ENCODE peak calls at places on chromosome 21, in four cellular contexts. P is mammary epithelial cell, S is colonic mucosa, R is OCI-LY7. I is an unnamed sample.

GRCh38 chr21:38561613-38562012 is 63.3 kb upstream of the ERG start:
- DNase-seq in P (no peak), S (no peak), R (no peak), I (no peak)

GRCh38 chr21:43341349-43342163 is 85.4 kb downstream of the SIK1 start:
- DNase-seq in P (no peak), S (no peak), R (no peak), I (no peak)

GRCh38 chr21:32666258-32666657 is 54.1 kb upstream of the CFAP298 start:
- DNase-seq in P (no peak), S (no peak), R (no peak), I (peak; percentile 20)

GRCh38 chr21:28336299-28336698 is 656.4 kb downstream of the LTN1 start:
- DNase-seq in P (peak; percentile 29), S (no peak), R (peak; percentile 43), I (peak; percentile 88)

GRCh38 chr21:41622831-41623548 is 115.0 kb upstream of the TMPRSS2 start:
- DNase-seq in P (no peak), S (no peak), R (no peak), I (no peak)

GRCh38 chr21:32257952-32258785 is 20.7 kb downstream of the MIS18A start:
- DNase-seq in P (peak; percentile 68), S (peak; percentile 67), R (peak; percentile 62), I (peak; percentile 93)

GRCh38 chr21:39184050-39184980 is 1.1 kb upstream of the PSMG1 start:
- DNase-seq in P (no peak), S (no peak), R (peak; percentile 37), I (peak; percentile 41)

GRCh38 chr21:17793675-17794123 is 25.5 kb downstream of the C21orf91 start:
- DNase-seq in P (no peak), S (no peak), R (peak; percentile 16), I (peak; percentile 47)

GRCh38 chr21:27423906-27424595 is 457.2 kb upstream of the ADAMTS5 start:
- DNase-seq in P (peak; percentile 46), S (no peak), R (no peak), I (peak; percentile 38)

GRCh38 chr21:24897883-24898282 is 709.4 kb downstream of the MRPL39 start:
- DNase-seq in P (no peak), S (no peak), R (no peak), I (no peak)

GRCh38 chr21:31952828-31953227 is 80.0 kb downstream of the HUNK start:
- DNase-seq in P (no peak), S (no peak), R (no peak), I (peak; percentile 78)

GRCh38 chr21:41974752-41975053 is 20.9 kb upstream of the C2CD2 start:
- DNase-seq in P (no peak), S (peak; percentile 11), R (no peak), I (no peak)

GRCh38 chr21:44199448-44199847 is 41.3 kb downstream of the ICOSLG start:
- DNase-seq in P (no peak), S (no peak), R (peak; percentile 37), I (no peak)

GRCh38 chr21:42654179-42654912 is 925 bp downstream of the PDE9A start:
- DNase-seq in P (peak; percentile 26), S (peak; percentile 43), R (peak; percentile 89), I (no peak)

GRCh38 chr21:39057121-39057520 is 126.1 kb downstream of the PSMG1 start:
- DNase-seq in P (no peak), S (no peak), R (no peak), I (no peak)

GRCh38 chr21:31986035-31986856 is 113.4 kb downstream of the HUNK start:
- DNase-seq in P (no peak), S (no peak), R (no peak), I (no peak)

GRCh38 chr21:25005388-25005787 is 601.9 kb downstream of the MRPL39 start:
- DNase-seq in P (no peak), S (no peak), R (no peak), I (no peak)

GRCh38 chr21:16419188-16419874 is 689.5 kb downstream of the USP25 start:
- DNase-seq in P (peak; percentile 50), S (peak; percentile 30), R (no peak), I (peak; percentile 61)

GRCh38 chr21:38506606-38507331 is 8.5 kb upstream of the ERG start:
- DNase-seq in P (no peak), S (peak; percentile 74), R (no peak), I (no peak)

GRCh38 chr21:28393279-28393678 is 599.4 kb downstream of the LTN1 start:
- DNase-seq in P (peak; percentile 81), S (peak; percentile 71), R (no peak), I (no peak)

GRCh38 chr21:34911360-34911759 is 137.7 kb downstream of the RUNX1 start:
- DNase-seq in P (no peak), S (no peak), R (no peak), I (no peak)

GRCh38 chr21:14073615-14074014 is 137.1 kb downstream of the LIPI start:
- DNase-seq in P (no peak), S (no peak), R (no peak), I (no peak)

GRCh38 chr21:39149008-39149407 is 34.2 kb downstream of the PSMG1 start:
- DNase-seq in P (no peak), S (no peak), R (no peak), I (no peak)

GRCh38 chr21:42245348-42246185 is 26.6 kb downstream of the ABCG1 start:
- DNase-seq in P (no peak), S (no peak), R (no peak), I (no peak)

GRCh38 chr21:43880111-43880985 is 15.3 kb downstream of the AGPAT3 start:
- DNase-seq in P (peak; percentile 42), S (no peak), R (no peak), I (peak; percentile 21)

GRCh38 chr21:27528697-27529096 is 561.8 kb upstream of the ADAMTS5 start:
- DNase-seq in P (no peak), S (no peak), R (no peak), I (no peak)

GRCh38 chr21:42061866-42062542 is 9.1 kb upstream of the UMODL1 start:
- DNase-seq in P (no peak), S (no peak), R (peak; percentile 93), I (no peak)

GRCh38 chr21:27371065-27371464 is 404.2 kb upstream of the ADAMTS5 start:
- DNase-seq in P (no peak), S (no peak), R (no peak), I (no peak)

GRCh38 chr21:43910460-43910859 is 45.4 kb downstream of the AGPAT3 start:
- DNase-seq in P (no peak), S (no peak), R (no peak), I (no peak)

GRCh38 chr21:22961248-22961647 is 1963.0 kb downstream of the NCAM2 start:
- DNase-seq in P (no peak), S (no peak), R (peak; percentile 1), I (no peak)

GRCh38 chr21:32499249-32500055 is 85.9 kb downstream of the TCP10L start:
- DNase-seq in P (no peak), S (no peak), R (no peak), I (peak; percentile 69)

GRCh38 chr21:18677632-18678031 is 274.0 kb upstream of the TMPRSS15 start:
- DNase-seq in P (no peak), S (no peak), R (no peak), I (no peak)

GRCh38 chr21:18940791-18941190 is 537.2 kb upstream of the TMPRSS15 start:
- DNase-seq in P (no peak), S (no peak), R (no peak), I (no peak)

GRCh38 chr21:42734323-42734971 is 81.0 kb downstream of the PDE9A start:
- DNase-seq in P (no peak), S (no peak), R (no peak), I (no peak)

GRCh38 chr21:42028754-42029385 is 18.7 kb upstream of the ZBTB21 start:
- DNase-seq in P (no peak), S (peak; percentile 40), R (no peak), I (no peak)

GRCh38 chr21:42056996-42057689 is 14.0 kb upstream of the UMODL1 start:
- DNase-seq in P (peak; percentile 71), S (peak; percentile 89), R (no peak), I (peak; percentile 72)

GRCh38 chr21:35268817-35269216 is 219.7 kb upstream of the RUNX1 start:
- DNase-seq in P (no peak), S (no peak), R (no peak), I (no peak)

GRCh38 chr21:21612446-21612845 is 614.2 kb downstream of the NCAM2 start:
- DNase-seq in P (no peak), S (no peak), R (no peak), I (peak; percentile 96)

DNA sequence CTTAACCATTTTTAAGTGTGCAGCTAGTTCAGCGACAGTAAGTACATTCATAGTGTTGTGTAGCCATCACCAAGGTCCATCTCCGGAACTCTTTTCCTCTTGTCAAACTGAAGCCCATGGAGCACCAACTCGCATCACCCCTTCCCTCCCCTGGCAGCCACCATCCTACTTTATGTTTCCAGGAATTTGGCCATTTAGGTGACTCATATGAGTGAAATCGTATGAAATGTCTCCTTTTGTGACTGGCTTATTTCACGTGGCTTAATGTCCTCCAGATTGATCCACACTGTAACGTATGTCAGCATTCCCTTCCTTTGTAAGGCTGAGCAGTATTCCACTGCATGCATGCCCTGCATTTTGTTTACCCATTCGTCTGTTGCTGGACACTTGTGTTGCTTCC is 2.5 kb downstream of the COL6A2 start:
- DNase-seq in P (no peak), S (peak; percentile 14), R (no peak), I (peak; percentile 81)
- H3K36me3 ChIP-seq in P (no peaks in the 10 kb centered on the region), S (no peaks in the 10 kb centered on the region), R (no peaks in the 10 kb centered on the region), I (peaks cover 16% of the 10 kb centered on the region)

GRCh38 chr21:37076087-37076486 is 3.0 kb downstream of the TTC3 start:
- DNase-seq in P (no peak), S (no peak), R (no peak), I (no peak)
- H3K4me3 ChIP-seq in P (no peak overlapping the region), S (no peak overlapping the region), R (no peak overlapping the region), I (no peak overlapping the region)

GRCh38 chr21:33857846-33858671 is 57.5 kb downstream of the ATP5PO start:
- DNase-seq in P (no peak), S (no peak), R (no peak), I (no peak)

GRCh38 chr21:33858672-33859372 is 56.8 kb downstream of the ATP5PO start:
- DNase-seq in P (no peak), S (no peak), R (no peak), I (no peak)

GRCh38 chr21:33861125-33861524 is 54.5 kb downstream of the ATP5PO start:
- DNase-seq in P (no peak), S (no peak), R (no peak), I (no peak)

GRCh38 chr21:33860332-33860879 is 55.2 kb downstream of the ATP5PO start:
- DNase-seq in P (no peak), S (no peak), R (no peak), I (no peak)

DNA sequence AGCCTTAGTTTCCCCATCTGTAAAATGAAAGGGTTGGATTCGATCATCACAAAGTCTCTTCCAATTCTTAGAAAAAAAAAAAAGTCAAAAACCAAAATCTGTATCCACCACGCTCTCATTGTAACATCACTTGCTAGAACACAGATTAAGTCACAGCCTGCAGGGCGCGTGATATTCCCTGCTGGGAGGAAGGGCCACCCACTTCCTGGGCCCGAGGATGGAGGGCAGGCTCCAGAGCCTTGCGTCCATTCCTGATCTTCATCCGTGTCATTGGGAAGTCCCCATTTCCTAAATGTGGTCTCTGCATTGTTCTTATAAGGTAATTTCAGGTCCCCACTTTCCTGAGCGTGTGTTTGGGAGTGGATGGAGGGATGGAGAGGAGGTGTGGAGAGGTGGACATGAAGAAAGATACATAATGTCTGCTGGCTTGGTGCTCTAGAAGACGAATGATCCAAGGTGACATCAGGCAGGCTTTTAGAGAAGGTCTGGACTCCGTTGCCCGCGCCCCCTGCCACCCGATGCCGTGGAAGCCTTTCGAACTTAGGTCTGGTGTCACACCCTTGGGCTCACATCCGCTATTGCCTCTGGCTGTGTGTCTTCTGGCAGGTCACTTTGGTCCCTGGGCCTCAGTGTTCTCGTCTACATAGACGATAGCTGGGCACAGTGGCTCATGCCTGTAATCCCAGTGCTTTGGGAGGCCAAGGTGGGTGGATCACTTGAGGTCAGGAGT is 56.1 kb downstream of the ATP5PO start:
- DNase-seq in P (no peak), S (no peak), R (no peak), I (no peak)
- H3K36me3 ChIP-seq in P (no peaks in the 10 kb centered on the region), S (no peaks in the 10 kb centered on the region), R (no peaks in the 10 kb centered on the region), I (no peaks in the 10 kb centered on the region)

GRCh38 chr21:45215214-45215613 is 72.5 kb downstream of the POFUT2 start:
- DNase-seq in P (no peak), S (no peak), R (no peak), I (no peak)
- H3K4me3 ChIP-seq in P (no peak overlapping the region), S (no peak overlapping the region), R (no peak overlapping the region), I (no peak overlapping the region)

I was measured in adipocyte.